ENCODE peak calls at places on chromosomes 12 and 14, in five cellular contexts. V is IMR-90, X is H9, E is mesenchymal stem cell, Y is trophoblast cell. T is an unnamed sample. For H3K4me1, the result is how much of the 10 kb centered on the place peaks cover.

GRCh38 chr14:100065161-100065871 is at the start of gene EVL:
- DNase-seq in Y (no peak), V (no peak), X (no peak), E (no peak), T (no peak)

GRCh38 chr12:97960741-97961608 is 498.4 kb downstream of the RMST start:
- DNase-seq in X (peak), V (no peak), Y (peak), E (peak), T (peak)

GRCh38 chr14:53842938-53843337 is 113.7 kb downstream of the BMP4 start:
- DNase-seq in E (peak), X (no peak), Y (peak), V (peak), T (no peak)

GRCh38 chr12:26068503-26068902 is 56.3 kb downstream of the BHLHE41 start:
- DNase-seq in Y (no peak), E (no peak), X (no peak), V (no peak), T (no peak)

GRCh38 chr12:12804432-12804886 is 8.7 kb upstream of the DDX47 start:
- DNase-seq in V (peak), Y (peak), X (no peak), E (peak), T (no peak)

GRCh38 chr14:40309124-40309523 is 876.9 kb upstream of the FBXO33 start:
- DNase-seq in E (no peak), X (no peak), V (no peak), Y (no peak), T (no peak)

GRCh38 chr12:38411947-38412346 is 95.4 kb downstream of the ALG10B start:
- DNase-seq in V (no peak), X (no peak), E (no peak), Y (no peak), T (no peak)

GRCh38 chr14:79781882-79782281 is 429.4 kb downstream of the DIO2 start:
- DNase-seq in E (no peak), Y (no peak), V (peak), X (no peak), T (no peak)

GRCh38 chr12:71415336-71416231 is 24.0 kb upstream of the LGR5 start:
- DNase-seq in E (peak), Y (peak), V (peak), X (peak), T (peak)

GRCh38 chr14:91376547-91377477 is 40.8 kb downstream of the CCDC88C start:
- DNase-seq in Y (no peak), V (no peak), X (no peak), E (no peak), T (no peak)

GRCh38 chr12:93766802-93767523 is 89.8 kb downstream of the CRADD start:
- DNase-seq in V (peak), E (peak), Y (peak), X (no peak), T (no peak)

GRCh38 chr12:97148941-97149559 is 242.0 kb downstream of the NEDD1 start:
- DNase-seq in V (peak), Y (peak), E (peak), X (peak), T (no peak)

GRCh38 chr14:92105845-92106094 is 612 bp downstream of the ATXN3 start:
- DNase-seq in Y (peak), V (no peak), E (no peak), X (no peak), T (peak)

GRCh38 chr14:81765654-81766275 is 232.1 kb upstream of the SEL1L start:
- DNase-seq in E (no peak), Y (no peak), V (no peak), X (no peak), T (no peak)

GRCh38 chr14:105299654-105300541 is 903 bp downstream of the BRF1 start:
- DNase-seq in V (no peak), X (peak), Y (no peak), E (peak), T (peak)

GRCh38 chr14:76201162-76201561 is 49.4 kb downstream of the GPATCH2L start:
- DNase-seq in V (peak), X (no peak), Y (peak), E (peak), T (no peak)

GRCh38 chr12:1928439-1929121 is 10.1 kb upstream of the CACNA2D4 start:
- DNase-seq in Y (no peak), V (no peak), X (peak), E (no peak), T (no peak)

GRCh38 chr14:51453869-51454268 is 197.8 kb upstream of the FRMD6 start:
- DNase-seq in E (no peak), Y (no peak), V (no peak), X (no peak), T (no peak)

GRCh38 chr12:121748571-121749265 is 36.2 kb downstream of the TMEM120B start:
- DNase-seq in X (peak), V (peak), Y (peak), E (peak), T (no peak)

GRCh38 chr14:63713765-63714164 is 14.1 kb downstream of the SGPP1 start:
- DNase-seq in V (peak), E (peak), Y (peak), X (no peak), T (no peak)

GRCh38 chr14:55577229-55577628 is 2.8 kb upstream of the KTN1 start:
- DNase-seq in E (no peak), X (no peak), Y (peak), V (no peak), T (no peak)

GRCh38 chr12:57549909-57550627 is at the start of gene KIF5A:
- DNase-seq in X (peak), V (no peak), Y (peak), E (no peak), T (peak)

GRCh38 chr12:71840226-71840847 is 778 bp downstream of the TBC1D15 start:
- DNase-seq in X (no peak), E (peak), Y (peak), V (peak), T (no peak)

GRCh38 chr12:86148071-86148470 is 108.1 kb downstream of the MGAT4C start:
- DNase-seq in E (no peak), X (no peak), V (no peak), Y (no peak), T (no peak)

GRCh38 chr14:44778562-44778961 is 183.2 kb downstream of the KLHL28 start:
- DNase-seq in X (no peak), V (peak), Y (peak), E (peak), T (peak)

GRCh38 chr12:5260086-5260485 is 171.8 kb upstream of the NTF3 start:
- DNase-seq in X (no peak), V (no peak), E (no peak), Y (no peak), T (no peak)

GRCh38 chr14:34336501-34336900 is 125.5 kb downstream of the SPTSSA start:
- DNase-seq in E (no peak), Y (no peak), X (no peak), V (no peak), T (no peak)

GRCh38 chr14:100621806-100622205 is 34.6 kb upstream of the BEGAIN start:
- DNase-seq in E (no peak), Y (no peak), V (no peak), X (no peak), T (no peak)

GRCh38 chr14:93936245-93936644 is 9.1 kb downstream of the FAM181A start:
- DNase-seq in Y (peak), V (no peak), E (no peak), X (peak), T (peak)

GRCh38 chr14:69105326-69105725 is 47.6 kb downstream of the DCAF5 start:
- DNase-seq in Y (peak), E (peak), X (no peak), V (peak), T (no peak)

GRCh38 chr12:121238086-121238485 is 28.2 kb downstream of the P2RX4 start:
- DNase-seq in E (no peak), V (no peak), X (no peak), Y (no peak), T (no peak)

GRCh38 chr12:67811437-67812361 is 163.2 kb downstream of the DYRK2 start:
- DNase-seq in Y (no peak), E (peak), X (no peak), V (peak), T (no peak)

GRCh38 chr12:111363578-111363977 is 5.3 kb downstream of the PHETA1 start:
- DNase-seq in V (peak), E (peak), X (no peak), Y (peak), T (no peak)

GRCh38 chr12:76043377-76043776 is 11.8 kb upstream of the PHLDA1 start:
- DNase-seq in E (no peak), V (no peak), X (no peak), Y (no peak), T (no peak)

GRCh38 chr12:47034661-47035060 is 44.8 kb upstream of the PCED1B start:
- DNase-seq in Y (peak), E (no peak), V (peak), X (no peak), T (no peak)

GRCh38 chr12:97075583-97076268 is 168.7 kb downstream of the NEDD1 start:
- DNase-seq in Y (no peak), X (no peak), V (no peak), E (no peak), T (peak)

GRCh38 chr12:26117321-26117720 is 7.5 kb downstream of the BHLHE41 start:
- DNase-seq in E (no peak), V (no peak), Y (no peak), X (no peak), T (no peak)

GRCh38 chr12:2281446-2281845 is 228.7 kb downstream of the CACNA1C start:
- DNase-seq in Y (no peak), E (no peak), X (no peak), V (no peak), T (no peak)

DNA sequence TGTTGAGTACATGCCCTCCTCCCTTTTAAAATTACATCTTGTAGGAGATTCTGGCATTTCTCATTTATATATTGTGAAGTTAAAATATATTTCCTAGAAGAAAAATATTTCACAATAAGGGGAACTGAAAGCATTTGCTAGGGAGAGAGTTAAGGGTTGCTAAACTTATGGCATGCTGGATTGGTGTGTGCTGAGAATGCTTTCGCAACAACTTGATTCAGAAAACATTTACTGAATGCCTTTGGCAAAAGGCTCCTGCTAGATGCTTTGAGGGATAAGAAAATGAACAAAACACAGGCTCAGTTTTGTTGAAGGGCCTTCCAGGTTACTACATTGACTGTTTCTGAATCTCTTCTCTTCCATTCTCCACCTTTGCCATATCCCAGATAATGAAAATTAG is 67.5 kb downstream of the DIP2B start:
- DNase-seq in X (no peak), E (peak), V (peak), Y (peak), T (no peak)
- H3K4me1 ChIP-seq in X (under half), E (under half), V (under half), Y (under half), T (under half)

GRCh38 chr12:116749884-116750283 is 11.8 kb downstream of the RNFT2 start:
- DNase-seq in E (no peak), Y (no peak), V (no peak), X (peak), T (no peak)

GRCh38 chr12:116750298-116750697 is 12.2 kb downstream of the RNFT2 start:
- DNase-seq in X (no peak), Y (no peak), E (no peak), V (no peak), T (no peak)

DNA sequence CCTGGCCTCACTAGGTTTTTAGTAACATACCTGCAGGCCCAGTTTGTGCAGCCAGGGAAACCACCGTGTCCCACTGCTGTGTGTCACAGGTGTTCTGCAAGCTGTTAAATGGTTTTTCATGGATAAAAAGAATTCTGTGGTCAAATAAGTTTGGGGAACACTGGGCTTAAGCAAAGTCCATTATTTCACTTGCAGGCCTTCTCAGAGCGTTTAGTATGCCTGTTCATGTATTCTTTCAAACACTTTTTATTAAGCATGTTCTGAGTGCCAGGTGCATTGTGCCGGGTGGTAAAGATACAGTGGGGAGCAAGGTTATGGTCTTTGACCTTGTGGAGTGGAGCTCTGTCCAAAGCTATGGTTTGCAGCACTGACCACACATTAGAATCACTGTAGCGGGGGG is 7.4 kb downstream of the RNFT2 start:
- DNase-seq in Y (no peak), V (no peak), X (no peak), E (no peak), T (no peak)
- H2AFZ ChIP-seq in Y (no peak), V (no peak), X (no peak), E (no peak), T (no peak)

GRCh38 chr12:6340745-6341438 is 984 bp downstream of the TNFRSF1A start:
- DNase-seq in V (no peak), X (no peak), Y (peak), E (peak), T (no peak)

GRCh38 chr12:6343518-6343917 is 1.6 kb upstream of the TNFRSF1A start:
- DNase-seq in X (no peak), Y (no peak), E (no peak), V (no peak), T (no peak)

GRCh38 chr12:6338955-6339761 is 2.7 kb downstream of the TNFRSF1A start:
- DNase-seq in V (no peak), Y (no peak), E (peak), X (no peak), T (no peak)

GRCh38 chr12:6341439-6342139 is at the start of gene TNFRSF1A:
- DNase-seq in Y (peak), V (peak), X (peak), E (peak), T (no peak)

GRCh38 chr12:6342140-6342889 is 439 bp upstream of the TNFRSF1A start:
- DNase-seq in E (no peak), X (no peak), V (no peak), Y (no peak), T (no peak)
- H2BK120ac ChIP-seq in E (peak), X (no peak), V (peak), Y (peak), T (no peak)

GRCh38 chr14:57009585-57010515 is 199.6 kb upstream of the OTX2 start:
- DNase-seq in E (no peak), X (no peak), Y (no peak), V (no peak), T (no peak)

GRCh38 chr14:57013987-57014386 is 203.7 kb upstream of the OTX2 start:
- DNase-seq in E (no peak), Y (no peak), X (no peak), V (no peak), T (no peak)

DNA sequence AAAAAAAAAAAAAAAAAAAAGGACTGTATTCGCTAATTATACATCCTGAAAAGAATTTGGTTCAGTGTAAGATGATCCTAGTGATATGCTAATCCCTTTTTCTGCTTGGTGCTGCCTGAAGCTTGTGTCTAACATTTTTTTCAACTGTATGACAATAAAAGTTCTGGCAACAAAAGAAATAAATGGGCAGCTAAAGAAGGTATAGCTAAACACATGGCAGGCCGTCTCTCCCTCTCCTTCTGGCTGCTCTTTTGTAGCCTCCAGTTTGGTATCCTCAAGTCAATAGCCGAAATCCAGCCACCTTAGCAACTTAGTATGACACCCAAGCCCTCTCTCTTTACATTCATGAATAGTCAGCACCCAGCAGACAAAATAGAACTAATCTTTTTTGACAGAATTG is 198.3 kb upstream of the OTX2 start:
- DNase-seq in X (no peak), E (no peak), V (no peak), Y (no peak), T (no peak)
- H3K4me1 ChIP-seq in X (under half), E (under half), V (under half), Y (under half), T (under half)

GRCh38 chr14:96184737-96185136 is 19.9 kb upstream of the BDKRB2 start:
- DNase-seq in X (no peak), E (peak), Y (no peak), V (peak), T (no peak)
- H2AFZ ChIP-seq in X (no peak), E (no peak), Y (no peak), V (peak), T (no peak)

T was measured in neuronal stem cell.